ENCODE peak calls at places on chromosome 14, in six cellular contexts. One of them, this sample, is unnamed.
A peak's percentile ranks its signal among the peaks of the same experiment; 100 is the strongest.

GRCh38 chr14:75715926-75716780 is 55.1 kb downstream of the TTLL5 start:
- DNase-seq in heart left ventricle: no peak
- DNase-seq in vagina: no peak
- DNase-seq in HCT116: no peak
- DNase-seq in A549: peak; percentile 20
- DNase-seq in gastrocnemius medialis: no peak
- DNase-seq in this sample: no peak

GRCh38 chr14:101965145-101965531 is 765 bp downstream of the DYNC1H1 start:
- DNase-seq in gastrocnemius medialis: peak; percentile 68
- DNase-seq in vagina: no peak
- DNase-seq in heart left ventricle: peak; percentile 75
- DNase-seq in HCT116: peak; percentile 27
- DNase-seq in A549: peak; percentile 70
- DNase-seq in this sample: peak; percentile 86

GRCh38 chr14:91009501-91010152 is 50.8 kb downstream of the RPS6KA5 start:
- DNase-seq in A549: no peak
- DNase-seq in gastrocnemius medialis: no peak
- DNase-seq in heart left ventricle: no peak
- DNase-seq in vagina: no peak
- DNase-seq in HCT116: no peak
- DNase-seq in this sample: no peak

GRCh38 chr14:96204151-96205058 is at the start of gene BDKRB2:
- DNase-seq in heart left ventricle: peak; percentile 68
- DNase-seq in HCT116: peak; percentile 38
- DNase-seq in gastrocnemius medialis: peak; percentile 60
- DNase-seq in A549: peak; percentile 76
- DNase-seq in vagina: no peak
- DNase-seq in this sample: peak; percentile 79

GRCh38 chr14:29584992-29585391 is 342.7 kb downstream of the PRKD1 start:
- DNase-seq in heart left ventricle: peak; percentile 61
- DNase-seq in A549: peak; percentile 38
- DNase-seq in gastrocnemius medialis: peak; percentile 12
- DNase-seq in HCT116: no peak
- DNase-seq in vagina: no peak
- DNase-seq in this sample: peak; percentile 89

GRCh38 chr14:101559624-101560533 is 1.4 kb upstream of the DIO3 start:
- DNase-seq in heart left ventricle: no peak
- DNase-seq in A549: no peak
- DNase-seq in HCT116: no peak
- DNase-seq in gastrocnemius medialis: no peak
- DNase-seq in vagina: no peak
- DNase-seq in this sample: no peak

GRCh38 chr14:32104308-32104707 is 27.2 kb downstream of the ARHGAP5 start:
- DNase-seq in heart left ventricle: no peak
- DNase-seq in vagina: no peak
- DNase-seq in gastrocnemius medialis: no peak
- DNase-seq in A549: no peak
- DNase-seq in HCT116: no peak
- DNase-seq in this sample: no peak

GRCh38 chr14:101358726-101359125 is 202.6 kb upstream of the DIO3 start:
- DNase-seq in gastrocnemius medialis: no peak
- DNase-seq in A549: no peak
- DNase-seq in heart left ventricle: no peak
- DNase-seq in HCT116: no peak
- DNase-seq in vagina: peak; percentile 85
- DNase-seq in this sample: no peak

GRCh38 chr14:67485501-67486095 is 2.9 kb downstream of the TMEM229B start:
- DNase-seq in HCT116: no peak
- DNase-seq in gastrocnemius medialis: no peak
- DNase-seq in A549: no peak
- DNase-seq in heart left ventricle: no peak
- DNase-seq in vagina: no peak
- DNase-seq in this sample: no peak

GRCh38 chr14:24612186-24612585 is 2.7 kb upstream of the GZMH start:
- DNase-seq in gastrocnemius medialis: no peak
- DNase-seq in HCT116: no peak
- DNase-seq in vagina: no peak
- DNase-seq in A549: no peak
- DNase-seq in heart left ventricle: no peak
- DNase-seq in this sample: no peak

GRCh38 chr14:28758253-28758915 is 8.2 kb upstream of the FOXG1 start:
- DNase-seq in HCT116: no peak
- DNase-seq in A549: no peak
- DNase-seq in gastrocnemius medialis: no peak
- DNase-seq in heart left ventricle: no peak
- DNase-seq in vagina: no peak
- DNase-seq in this sample: no peak

GRCh38 chr14:94120667-94121335 is 8.6 kb downstream of the IFI27L2 start:
- DNase-seq in HCT116: no peak
- DNase-seq in vagina: no peak
- DNase-seq in A549: no peak
- DNase-seq in heart left ventricle: no peak
- DNase-seq in gastrocnemius medialis: no peak
- DNase-seq in this sample: peak; percentile 42

GRCh38 chr14:97456958-97457357 is 659.8 kb downstream of the VRK1 start:
- DNase-seq in HCT116: no peak
- DNase-seq in gastrocnemius medialis: no peak
- DNase-seq in vagina: no peak
- DNase-seq in A549: no peak
- DNase-seq in heart left ventricle: no peak
- DNase-seq in this sample: no peak

GRCh38 chr14:61598980-61599379 is 96.3 kb upstream of the HIF1A start:
- DNase-seq in HCT116: no peak
- DNase-seq in gastrocnemius medialis: no peak
- DNase-seq in vagina: no peak
- DNase-seq in A549: no peak
- DNase-seq in heart left ventricle: no peak
- DNase-seq in this sample: no peak

GRCh38 chr14:64416348-64416932 is 28.3 kb downstream of the MTHFD1 start:
- DNase-seq in gastrocnemius medialis: no peak
- DNase-seq in heart left ventricle: no peak
- DNase-seq in vagina: no peak
- DNase-seq in A549: no peak
- DNase-seq in HCT116: no peak
- DNase-seq in this sample: no peak

GRCh38 chr14:77183896-77184295 is 2.3 kb downstream of the TMEM63C start:
- DNase-seq in A549: no peak
- DNase-seq in HCT116: no peak
- DNase-seq in vagina: no peak
- DNase-seq in gastrocnemius medialis: no peak
- DNase-seq in heart left ventricle: no peak
- DNase-seq in this sample: no peak

GRCh38 chr14:70662080-70662479 is 20.4 kb downstream of the TTC9 start:
- DNase-seq in vagina: no peak
- DNase-seq in gastrocnemius medialis: no peak
- DNase-seq in heart left ventricle: no peak
- DNase-seq in A549: no peak
- DNase-seq in HCT116: no peak
- DNase-seq in this sample: no peak

DNA sequence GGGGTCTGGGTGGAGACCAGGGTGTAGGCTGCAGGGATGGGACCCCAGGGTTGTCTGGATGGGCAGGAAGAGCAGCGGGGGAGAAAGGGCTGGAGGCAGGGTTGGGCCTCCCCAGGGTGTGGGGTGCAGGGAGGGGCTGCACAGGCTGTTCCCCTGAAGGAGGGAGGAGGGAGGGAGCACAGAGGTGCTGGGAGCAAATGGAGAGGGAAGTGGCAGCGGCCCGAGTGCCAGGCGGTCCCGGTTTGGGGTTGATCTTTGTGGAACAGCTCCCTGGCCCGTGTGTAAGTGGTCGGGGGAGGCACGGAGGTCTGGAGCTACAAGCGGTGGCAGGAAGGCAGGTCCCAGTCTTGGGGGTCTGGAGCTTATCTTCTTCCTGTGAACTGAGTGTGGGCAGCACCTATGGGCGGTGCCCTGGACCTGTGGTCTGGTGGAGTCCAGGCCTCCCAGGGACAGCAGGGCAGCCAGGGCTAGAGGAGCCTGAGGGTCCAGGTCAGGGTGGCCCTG is 391.6 kb downstream of the TMEM121 start:
- DNase-seq in vagina: no peak
- DNase-seq in gastrocnemius medialis: no peak
- DNase-seq in HCT116: no peak
- DNase-seq in heart left ventricle: peak; percentile 13
- DNase-seq in A549: no peak
- DNase-seq in this sample: no peak
- H3K9me3 ChIP-seq in vagina: no peaks in the 10 kb centered on the region
- H3K9me3 ChIP-seq in gastrocnemius medialis: no peaks in the 10 kb centered on the region
- H3K9me3 ChIP-seq in HCT116: no peaks in the 10 kb centered on the region
- H3K9me3 ChIP-seq in heart left ventricle: no peaks in the 10 kb centered on the region
- H3K9me3 ChIP-seq in A549: no peaks in the 10 kb centered on the region
- H3K9me3 ChIP-seq in this sample: no peaks in the 10 kb centered on the region

DNA sequence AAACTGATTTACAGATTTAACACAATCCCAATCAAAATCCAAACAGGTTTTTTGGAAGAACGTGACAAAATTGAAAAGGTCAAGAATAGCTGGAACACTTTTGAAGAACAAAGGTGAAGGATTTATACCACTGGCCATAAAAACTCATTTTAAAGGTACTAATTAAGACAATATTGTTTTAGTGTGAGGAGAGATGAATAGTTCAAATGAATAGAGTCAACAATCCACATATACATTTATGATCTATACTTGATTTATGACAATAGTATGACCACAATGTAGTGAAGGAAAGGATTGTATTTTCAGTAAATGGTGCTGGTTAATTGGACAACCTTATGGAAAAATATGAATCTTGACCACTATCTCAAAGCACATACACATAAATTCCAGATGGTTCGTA is 29.3 kb downstream of the CCDC175 start:
- DNase-seq in heart left ventricle: no peak
- DNase-seq in A549: no peak
- DNase-seq in HCT116: no peak
- DNase-seq in vagina: no peak
- DNase-seq in gastrocnemius medialis: no peak
- DNase-seq in this sample: no peak
- TF ChIP-seq POLR2A in heart left ventricle: no peak
- TF ChIP-seq POLR2A in A549: no peak
- TF ChIP-seq POLR2A in HCT116: no peak
- TF ChIP-seq POLR2A in vagina: no peak
- TF ChIP-seq POLR2A in gastrocnemius medialis: no peak
- TF ChIP-seq POLR2A in this sample: no peak

DNA sequence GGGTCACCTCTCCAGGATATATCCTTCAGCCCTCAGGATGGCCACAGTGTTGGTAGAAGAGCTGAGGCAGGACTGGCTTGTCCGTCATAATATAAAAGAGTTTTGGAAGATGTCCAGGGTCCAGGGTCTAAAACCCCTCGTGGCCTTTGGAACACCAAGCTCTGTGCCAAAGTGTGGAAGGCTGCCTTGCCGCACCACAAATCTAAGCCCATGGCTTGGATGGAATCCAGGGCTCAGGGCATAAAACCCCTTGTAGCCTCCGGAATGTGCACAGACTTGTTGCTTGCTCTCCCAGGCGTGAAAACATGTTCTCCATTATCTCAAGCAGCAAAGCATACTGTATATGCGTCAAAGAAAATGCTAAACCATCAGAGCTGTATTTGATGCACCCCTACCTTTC is 46.7 kb downstream of the TNFAIP2 start:
- DNase-seq in vagina: no peak
- DNase-seq in heart left ventricle: no peak
- DNase-seq in HCT116: no peak
- DNase-seq in A549: no peak
- DNase-seq in gastrocnemius medialis: no peak
- DNase-seq in this sample: no peak
- H3K9me3 ChIP-seq in vagina: no peaks in the 10 kb centered on the region
- H3K9me3 ChIP-seq in heart left ventricle: no peaks in the 10 kb centered on the region
- H3K9me3 ChIP-seq in HCT116: no peaks in the 10 kb centered on the region
- H3K9me3 ChIP-seq in A549: no peaks in the 10 kb centered on the region
- H3K9me3 ChIP-seq in gastrocnemius medialis: no peaks in the 10 kb centered on the region
- H3K9me3 ChIP-seq in this sample: peaks cover 6% of the 10 kb centered on the region

GRCh38 chr14:99296517-99296916 is 24.5 kb upstream of the BCL11B start:
- DNase-seq in vagina: no peak
- DNase-seq in heart left ventricle: no peak
- DNase-seq in HCT116: peak; percentile 63
- DNase-seq in A549: no peak
- DNase-seq in gastrocnemius medialis: no peak
- DNase-seq in this sample: no peak
- TF ChIP-seq POLR2A in vagina: no peak
- TF ChIP-seq POLR2A in heart left ventricle: no peak
- TF ChIP-seq POLR2A in HCT116: no peak
- TF ChIP-seq POLR2A in A549: no peak
- TF ChIP-seq POLR2A in gastrocnemius medialis: no peak
- TF ChIP-seq POLR2A in this sample: no peak

GRCh38 chr14:89349196-89350008 is 67.6 kb downstream of the FOXN3 start:
- DNase-seq in gastrocnemius medialis: peak; percentile 95
- DNase-seq in heart left ventricle: peak; percentile 52
- DNase-seq in HCT116: no peak
- DNase-seq in A549: peak; percentile 35
- DNase-seq in vagina: no peak
- DNase-seq in this sample: no peak
- H3K9me3 ChIP-seq in gastrocnemius medialis: no peaks in the 10 kb centered on the region
- H3K9me3 ChIP-seq in heart left ventricle: no peaks in the 10 kb centered on the region
- H3K9me3 ChIP-seq in HCT116: no peaks in the 10 kb centered on the region
- H3K9me3 ChIP-seq in A549: no peaks in the 10 kb centered on the region
- H3K9me3 ChIP-seq in vagina: no peaks in the 10 kb centered on the region
- H3K9me3 ChIP-seq in this sample: no peaks in the 10 kb centered on the region

DNA sequence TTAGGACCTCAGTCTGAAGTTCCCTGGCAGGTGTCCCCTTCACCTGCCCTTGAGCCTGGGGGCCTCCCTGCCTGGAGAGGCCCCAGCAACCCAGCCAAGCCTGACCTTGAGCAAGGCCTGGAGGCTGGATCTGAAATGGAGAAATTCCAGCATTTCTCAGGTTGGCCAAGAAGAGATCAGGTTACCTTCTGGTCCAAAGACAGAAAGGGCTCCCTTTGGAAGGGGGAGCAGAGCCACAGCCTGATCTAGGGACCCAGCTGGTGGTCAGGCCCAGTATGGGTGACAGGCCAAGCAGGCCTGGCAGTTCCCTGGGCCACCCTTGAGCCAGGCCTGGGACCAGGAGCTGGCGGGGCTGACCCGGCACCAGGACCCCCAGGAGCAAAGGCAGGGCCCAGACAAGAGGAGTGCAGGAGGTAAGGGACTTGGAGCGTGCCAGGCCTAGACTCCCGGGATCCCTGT is 82.8 kb downstream of the TNFAIP2 start:
- DNase-seq in heart left ventricle: no peak
- DNase-seq in HCT116: no peak
- DNase-seq in gastrocnemius medialis: peak; percentile 29
- DNase-seq in A549: no peak
- DNase-seq in vagina: no peak
- DNase-seq in this sample: peak; percentile 62
- TF ChIP-seq POLR2A in heart left ventricle: no peak
- TF ChIP-seq POLR2A in HCT116: no peak
- TF ChIP-seq POLR2A in gastrocnemius medialis: no peak
- TF ChIP-seq POLR2A in A549: no peak
- TF ChIP-seq POLR2A in vagina: no peak
- TF ChIP-seq POLR2A in this sample: no peak

DNA sequence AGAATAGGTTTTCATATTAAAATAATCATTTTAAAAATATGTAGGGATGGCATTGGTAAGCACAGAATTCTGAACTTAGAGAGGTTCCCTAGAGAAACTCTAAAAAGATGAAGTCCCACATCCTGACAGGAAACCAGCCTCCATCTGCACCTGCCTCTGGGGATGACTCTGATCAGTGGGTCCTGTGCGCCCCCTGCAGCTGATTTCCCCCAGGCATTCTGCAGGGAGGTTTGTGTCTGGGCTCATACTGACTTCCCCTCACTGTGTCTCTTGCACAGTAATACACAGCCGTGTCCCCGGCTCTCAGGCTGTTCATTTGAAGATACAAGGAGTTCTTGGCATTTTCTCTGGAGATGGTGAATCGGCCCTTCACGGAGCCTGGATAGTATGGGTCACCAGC is 602.9 kb downstream of the TMEM121 start:
- DNase-seq in vagina: no peak
- DNase-seq in heart left ventricle: no peak
- DNase-seq in gastrocnemius medialis: no peak
- DNase-seq in HCT116: no peak
- DNase-seq in A549: no peak
- DNase-seq in this sample: no peak
- H3K9me3 ChIP-seq in vagina: no peaks in the 10 kb centered on the region
- H3K9me3 ChIP-seq in heart left ventricle: no peaks in the 10 kb centered on the region
- H3K9me3 ChIP-seq in gastrocnemius medialis: no peaks in the 10 kb centered on the region
- H3K9me3 ChIP-seq in HCT116: no peaks in the 10 kb centered on the region
- H3K9me3 ChIP-seq in A549: no peaks in the 10 kb centered on the region
- H3K9me3 ChIP-seq in this sample: no peaks in the 10 kb centered on the region